ENCODE peak calls at places on chromosomes 12 and 14, in six cellular contexts. X is RWPE1, Q is K562, R is WTC11, A is lower leg skin, M is left ventricle myocardium inferior. J is an unnamed sample.

GRCh38 chr12:96457191-96457930 is 32.0 kb upstream of the CFAP54 start:
- DNase-seq in X (peak; percentile 56), Q (no peak), R (no peak), A (no peak), M (no peak), J (no peak)

GRCh38 chr14:61364243-61364642 is 42.9 kb downstream of the PRKCH start:
- DNase-seq in X (no peak), Q (no peak), R (no peak), A (no peak), M (no peak), J (no peak)

GRCh38 chr12:56206373-56207166 is 15.2 kb downstream of the RNF41 start:
- DNase-seq in X (peak; percentile 36), Q (peak; percentile 58), R (peak; percentile 83), A (no peak), M (peak; percentile 43), J (no peak)

GRCh38 chr14:65153101-65153500 is 50.8 kb upstream of the MAX start:
- DNase-seq in X (no peak), Q (no peak), R (no peak), A (no peak), M (no peak), J (no peak)

GRCh38 chr12:10960260-10960659 is 21.2 kb upstream of the TAS2R14 start:
- DNase-seq in X (no peak), Q (no peak), R (no peak), A (no peak), M (no peak), J (no peak)

GRCh38 chr12:132162508-132163031 is 18.3 kb downstream of the NOC4L start:
- DNase-seq in X (no peak), Q (no peak), R (no peak), A (no peak), M (no peak), J (peak; percentile 90)

GRCh38 chr12:81499809-81500208 is 259.3 kb downstream of the PPFIA2 start:
- DNase-seq in X (no peak), Q (no peak), R (no peak), A (no peak), M (no peak), J (no peak)

GRCh38 chr12:7146906-7147305 is 16.7 kb downstream of the CLSTN3 start:
- DNase-seq in X (no peak), Q (no peak), R (no peak), A (no peak), M (no peak), J (no peak)

GRCh38 chr12:130747867-130748740 is 32.0 kb upstream of the RIMBP2 start:
- DNase-seq in X (peak; percentile 64), Q (peak; percentile 66), R (peak; percentile 90), A (peak; percentile 72), M (peak; percentile 79), J (no peak)

GRCh38 chr14:100526632-100527031 is 60.6 kb downstream of the BEGAIN start:
- DNase-seq in X (no peak), Q (no peak), R (peak; percentile 10), A (no peak), M (peak; percentile 3), J (peak; percentile 89)

GRCh38 chr14:92316116-92316515 is 6.8 kb upstream of the SLC24A4 start:
- DNase-seq in X (no peak), Q (no peak), R (no peak), A (no peak), M (no peak), J (no peak)

GRCh38 chr12:24839268-24839791 is 109.6 kb downstream of the BCAT1 start:
- DNase-seq in X (no peak), Q (no peak), R (no peak), A (no peak), M (no peak), J (no peak)

GRCh38 chr12:70590051-70590450 is 47.2 kb downstream of the PTPRB start:
- DNase-seq in X (peak; percentile 64), Q (peak; percentile 69), R (peak; percentile 81), A (peak; percentile 59), M (peak; percentile 73), J (no peak)

GRCh38 chr14:99436247-99437180 is 44.1 kb downstream of the SETD3 start:
- DNase-seq in X (no peak), Q (no peak), R (no peak), A (no peak), M (no peak), J (no peak)

GRCh38 chr12:30796508-30796780 is 41.7 kb upstream of the CAPRIN2 start:
- DNase-seq in X (peak; percentile 71), Q (peak; percentile 26), R (peak; percentile 70), A (no peak), M (no peak), J (no peak)

GRCh38 chr12:114669501-114670256 is 14.3 kb downstream of the TBX3 start:
- DNase-seq in X (no peak), Q (no peak), R (no peak), A (no peak), M (no peak), J (no peak)

GRCh38 chr12:53476769-53477209 is 22.5 kb downstream of the MAP3K12 start:
- DNase-seq in X (no peak), Q (peak; percentile 43), R (no peak), A (no peak), M (no peak), J (no peak)

GRCh38 chr14:99246536-99247083 is 25.4 kb downstream of the BCL11B start:
- DNase-seq in X (no peak), Q (no peak), R (peak; percentile 66), A (no peak), M (no peak), J (peak; percentile 72)

GRCh38 chr12:12442548-12443071 is 85.7 kb downstream of the BORCS5 start:
- DNase-seq in X (peak; percentile 35), Q (peak; percentile 15), R (no peak), A (no peak), M (no peak), J (no peak)

GRCh38 chr14:61147369-61147897 is 133.7 kb downstream of the TMEM30B start:
- DNase-seq in X (no peak), Q (no peak), R (no peak), A (no peak), M (no peak), J (no peak)

GRCh38 chr12:31749024-31749704 is 20.3 kb upstream of the AMN1 start:
- DNase-seq in X (peak; percentile 95), Q (peak; percentile 80), R (peak; percentile 33), A (peak; percentile 87), M (no peak), J (no peak)

GRCh38 chr14:30921305-30921704 is 46.9 kb downstream of the COCH start:
- DNase-seq in X (no peak), Q (no peak), R (no peak), A (no peak), M (no peak), J (no peak)

GRCh38 chr12:40313928-40314327 is 89.1 kb downstream of the LRRK2 start:
- DNase-seq in X (no peak), Q (no peak), R (no peak), A (no peak), M (no peak), J (no peak)

GRCh38 chr14:35385042-35385839 is 19.3 kb downstream of the NFKBIA start:
- DNase-seq in X (no peak), Q (peak; percentile 59), R (no peak), A (peak; percentile 82), M (peak; percentile 87), J (no peak)

GRCh38 chr12:132735496-132735895 is 24.9 kb downstream of the PGAM5 start:
- DNase-seq in X (no peak), Q (no peak), R (no peak), A (no peak), M (no peak), J (no peak)

GRCh38 chr12:21604245-21605101 is at the start of gene GYS2:
- DNase-seq in X (no peak), Q (no peak), R (no peak), A (no peak), M (no peak), J (no peak)

GRCh38 chr12:21602774-21603173 is 1.9 kb downstream of the GYS2 start:
- DNase-seq in X (no peak), Q (no peak), R (no peak), A (no peak), M (no peak), J (no peak)

GRCh38 chr12:21606175-21606574 is 1.5 kb upstream of the GYS2 start:
- DNase-seq in X (no peak), Q (no peak), R (no peak), A (no peak), M (no peak), J (no peak)

GRCh38 chr12:21607701-21608100 is 3.1 kb upstream of the GYS2 start:
- DNase-seq in X (no peak), Q (no peak), R (no peak), A (no peak), M (no peak), J (no peak)
- TF ChIP-seq CTCF in X (no peak), Q (peak; percentile 1), R (no peak), A (no peak), M (peak; percentile 60), J (peak; percentile 80)

GRCh38 chr14:79037114-79037513 is 866.9 kb downstream of the NRXN3 start:
- DNase-seq in X (no peak), Q (no peak), R (no peak), A (no peak), M (no peak), J (no peak)
- TF ChIP-seq CTCF in X (no peak), Q (no peak), R (no peak), A (no peak), M (no peak), J (no peak)

GRCh38 chr12:112513496-112513895 is 94.7 kb downstream of the PTPN11 start:
- DNase-seq in X (no peak), Q (no peak), R (no peak), A (no peak), M (no peak), J (no peak)
- TF ChIP-seq CTCF in X (no peak), Q (no peak), R (no peak), A (no peak), M (no peak), J (no peak)

DNA sequence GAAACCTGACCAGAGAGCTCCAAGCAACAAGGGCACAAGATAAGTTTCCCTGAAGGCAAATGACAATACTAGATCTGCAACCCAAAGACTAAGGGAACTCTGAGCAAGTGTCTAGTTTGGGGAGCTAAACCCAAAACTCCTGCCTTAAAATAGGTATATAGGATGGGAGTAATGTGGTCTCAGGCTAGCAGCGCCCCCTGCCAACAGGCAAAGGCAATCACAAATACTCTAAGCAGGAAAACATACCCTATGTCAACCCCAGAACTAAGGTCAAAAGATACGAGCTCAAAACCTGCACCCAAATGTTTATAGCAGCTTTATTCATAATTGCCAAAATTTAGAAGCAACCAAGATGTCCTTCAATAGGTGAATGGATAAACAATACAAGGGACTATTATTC is 218.8 kb downstream of the ITPR2 start:
- DNase-seq in X (peak; percentile 4), Q (peak; percentile 14), R (peak; percentile 60), A (no peak), M (no peak), J (no peak)
- TF ChIP-seq CTCF in X (no peak), Q (peak; percentile 59), R (peak; percentile 66), A (no peak), M (peak; percentile 69), J (peak; percentile 78)

GRCh38 chr12:111992464-111992863 is 20.5 kb downstream of the TMEM116 start:
- DNase-seq in X (no peak), Q (no peak), R (no peak), A (no peak), M (no peak), J (no peak)

GRCh38 chr12:111995782-111996480 is 17.0 kb downstream of the TMEM116 start:
- DNase-seq in X (no peak), Q (no peak), R (no peak), A (no peak), M (no peak), J (no peak)

GRCh38 chr12:111991535-111991934 is 21.4 kb downstream of the TMEM116 start:
- DNase-seq in X (no peak), Q (no peak), R (no peak), A (no peak), M (no peak), J (no peak)

GRCh38 chr12:111991946-111992345 is 21.0 kb downstream of the TMEM116 start:
- DNase-seq in X (no peak), Q (peak; percentile 39), R (no peak), A (no peak), M (no peak), J (no peak)

GRCh38 chr12:111993290-111994150 is 19.4 kb downstream of the TMEM116 start:
- DNase-seq in X (no peak), Q (no peak), R (no peak), A (no peak), M (no peak), J (no peak)
- TF ChIP-seq CTCF in X (no peak), Q (no peak), R (no peak), A (no peak), M (no peak), J (no peak)

J was measured in chondrocyte.